ENCODE peak calls at places on chromosomes 13 and 19, in five cellular contexts. One of them, this sample, is unnamed.
A peak's percentile ranks its signal among the peaks of the same experiment; 100 is the strongest.

GRCh38 chr13:50140742-50141659 is 125.8 kb downstream of the KCNRG start:
- DNase-seq in sigmoid colon: no peak
- DNase-seq in right lobe of liver: no peak
- DNase-seq in BJ: no peak
- DNase-seq in AG09309: no peak
- DNase-seq in this sample: no peak

GRCh38 chr13:101514695-101515275 is 62.3 kb downstream of the ITGBL1 start:
- DNase-seq in sigmoid colon: no peak
- DNase-seq in right lobe of liver: no peak
- DNase-seq in BJ: no peak
- DNase-seq in AG09309: no peak
- DNase-seq in this sample: no peak

GRCh38 chr19:45150731-45151725 is 9.8 kb downstream of the NKPD1 start:
- DNase-seq in sigmoid colon: no peak
- DNase-seq in right lobe of liver: no peak
- DNase-seq in BJ: no peak
- DNase-seq in AG09309: no peak
- DNase-seq in this sample: no peak

GRCh38 chr13:99605417-99606321 is 104.4 kb downstream of the TM9SF2 start:
- DNase-seq in sigmoid colon: no peak
- DNase-seq in right lobe of liver: peak; percentile 79
- DNase-seq in BJ: no peak
- DNase-seq in AG09309: no peak
- DNase-seq in this sample: no peak

GRCh38 chr19:41339936-41340335 is 13.8 kb downstream of the TGFB1 start:
- DNase-seq in sigmoid colon: no peak
- DNase-seq in right lobe of liver: no peak
- DNase-seq in BJ: no peak
- DNase-seq in AG09309: no peak
- DNase-seq in this sample: no peak

GRCh38 chr13:31556376-31556775 is 182.9 kb upstream of the RXFP2 start:
- DNase-seq in sigmoid colon: no peak
- DNase-seq in right lobe of liver: no peak
- DNase-seq in BJ: peak; percentile 47
- DNase-seq in AG09309: peak; percentile 40
- DNase-seq in this sample: no peak

GRCh38 chr13:28047784-28048388 is 52.5 kb downstream of the FLT3 start:
- DNase-seq in sigmoid colon: no peak
- DNase-seq in right lobe of liver: no peak
- DNase-seq in BJ: no peak
- DNase-seq in AG09309: no peak
- DNase-seq in this sample: no peak

GRCh38 chr13:112263152-112263551 is 113.0 kb upstream of the SPACA7 start:
- DNase-seq in sigmoid colon: no peak
- DNase-seq in right lobe of liver: no peak
- DNase-seq in BJ: no peak
- DNase-seq in AG09309: no peak
- DNase-seq in this sample: no peak

GRCh38 chr13:57739791-57740190 is 108.2 kb downstream of the PCDH17 start:
- DNase-seq in sigmoid colon: no peak
- DNase-seq in right lobe of liver: no peak
- DNase-seq in BJ: no peak
- DNase-seq in AG09309: no peak
- DNase-seq in this sample: no peak

GRCh38 chr19:49272204-49272603 is 52.8 kb downstream of the SLC6A16 start:
- DNase-seq in sigmoid colon: no peak
- DNase-seq in right lobe of liver: no peak
- DNase-seq in BJ: peak; percentile 50
- DNase-seq in AG09309: peak; percentile 49
- DNase-seq in this sample: no peak

GRCh38 chr19:47109541-47110375 is 3.8 kb downstream of the ZC3H4 start:
- DNase-seq in sigmoid colon: no peak
- DNase-seq in right lobe of liver: no peak
- DNase-seq in BJ: no peak
- DNase-seq in AG09309: no peak
- DNase-seq in this sample: no peak

GRCh38 chr19:4144666-4145261 is 8.7 kb upstream of the CREB3L3 start:
- DNase-seq in sigmoid colon: no peak
- DNase-seq in right lobe of liver: peak; percentile 74
- DNase-seq in BJ: no peak
- DNase-seq in AG09309: no peak
- DNase-seq in this sample: no peak

GRCh38 chr19:31126236-31126635 is 223.0 kb downstream of the TSHZ3 start:
- DNase-seq in sigmoid colon: peak; percentile 28
- DNase-seq in right lobe of liver: no peak
- DNase-seq in BJ: no peak
- DNase-seq in AG09309: no peak
- DNase-seq in this sample: peak; percentile 2

GRCh38 chr19:45124021-45124420 is 31.0 kb downstream of the PPP1R37 start:
- DNase-seq in sigmoid colon: no peak
- DNase-seq in right lobe of liver: no peak
- DNase-seq in BJ: no peak
- DNase-seq in AG09309: no peak
- DNase-seq in this sample: no peak

GRCh38 chr19:19866599-19867248 is 1.0 kb downstream of the ZNF253 start:
- DNase-seq in sigmoid colon: no peak
- DNase-seq in right lobe of liver: no peak
- DNase-seq in BJ: no peak
- DNase-seq in AG09309: no peak
- DNase-seq in this sample: no peak

GRCh38 chr13:47237571-47237970 is 340.7 kb upstream of the HTR2A start:
- DNase-seq in sigmoid colon: no peak
- DNase-seq in right lobe of liver: no peak
- DNase-seq in BJ: no peak
- DNase-seq in AG09309: no peak
- DNase-seq in this sample: no peak

GRCh38 chr19:52138614-52139290 is 986 bp downstream of the ZNF616 start:
- DNase-seq in sigmoid colon: no peak
- DNase-seq in right lobe of liver: peak; percentile 39
- DNase-seq in BJ: no peak
- DNase-seq in AG09309: no peak
- DNase-seq in this sample: no peak

GRCh38 chr13:113121183-113121927 is 1.2 kb upstream of the F10 start:
- DNase-seq in sigmoid colon: no peak
- DNase-seq in right lobe of liver: no peak
- DNase-seq in BJ: no peak
- DNase-seq in AG09309: no peak
- DNase-seq in this sample: no peak

GRCh38 chr13:48412881-48413351 is at the start of gene LPAR6:
- DNase-seq in sigmoid colon: no peak
- DNase-seq in right lobe of liver: no peak
- DNase-seq in BJ: peak; percentile 48
- DNase-seq in AG09309: no peak
- DNase-seq in this sample: no peak

GRCh38 chr19:40253611-40254092 is 27.2 kb upstream of the CCNP start:
- DNase-seq in sigmoid colon: no peak
- DNase-seq in right lobe of liver: no peak
- DNase-seq in BJ: no peak
- DNase-seq in AG09309: no peak
- DNase-seq in this sample: no peak

GRCh38 chr13:104106705-104107393 is 1040.6 kb upstream of the SLC10A2 start:
- DNase-seq in sigmoid colon: no peak
- DNase-seq in right lobe of liver: no peak
- DNase-seq in BJ: no peak
- DNase-seq in AG09309: no peak
- DNase-seq in this sample: no peak

GRCh38 chr19:42140125-42140754 is 8.0 kb upstream of the POU2F2 start:
- DNase-seq in sigmoid colon: no peak
- DNase-seq in right lobe of liver: peak; percentile 52
- DNase-seq in BJ: no peak
- DNase-seq in AG09309: no peak
- DNase-seq in this sample: no peak

GRCh38 chr13:106182404-106182803 is 353.1 kb downstream of the EFNB2 start:
- DNase-seq in sigmoid colon: no peak
- DNase-seq in right lobe of liver: no peak
- DNase-seq in BJ: peak; percentile 62
- DNase-seq in AG09309: peak; percentile 77
- DNase-seq in this sample: no peak

GRCh38 chr19:47005164-47005641 is 14.4 kb upstream of the NPAS1 start:
- DNase-seq in sigmoid colon: no peak
- DNase-seq in right lobe of liver: peak; percentile 23
- DNase-seq in BJ: no peak
- DNase-seq in AG09309: no peak
- DNase-seq in this sample: no peak

GRCh38 chr19:6767357-6768235 is at the start of gene SH2D3A:
- DNase-seq in sigmoid colon: peak; percentile 70
- DNase-seq in right lobe of liver: peak; percentile 85
- DNase-seq in BJ: no peak
- DNase-seq in AG09309: no peak
- DNase-seq in this sample: no peak

GRCh38 chr13:44331446-44331845 is 42.2 kb upstream of the SERP2 start:
- DNase-seq in sigmoid colon: no peak
- DNase-seq in right lobe of liver: no peak
- DNase-seq in BJ: no peak
- DNase-seq in AG09309: no peak
- DNase-seq in this sample: no peak

GRCh38 chr19:42189133-42189532 is 28.3 kb downstream of the DEDD2 start:
- DNase-seq in sigmoid colon: no peak
- DNase-seq in right lobe of liver: no peak
- DNase-seq in BJ: no peak
- DNase-seq in AG09309: no peak
- DNase-seq in this sample: no peak

GRCh38 chr19:44529541-44529940 is at the start of gene CEACAM20:
- DNase-seq in sigmoid colon: no peak
- DNase-seq in right lobe of liver: no peak
- DNase-seq in BJ: no peak
- DNase-seq in AG09309: no peak
- DNase-seq in this sample: no peak

DNA sequence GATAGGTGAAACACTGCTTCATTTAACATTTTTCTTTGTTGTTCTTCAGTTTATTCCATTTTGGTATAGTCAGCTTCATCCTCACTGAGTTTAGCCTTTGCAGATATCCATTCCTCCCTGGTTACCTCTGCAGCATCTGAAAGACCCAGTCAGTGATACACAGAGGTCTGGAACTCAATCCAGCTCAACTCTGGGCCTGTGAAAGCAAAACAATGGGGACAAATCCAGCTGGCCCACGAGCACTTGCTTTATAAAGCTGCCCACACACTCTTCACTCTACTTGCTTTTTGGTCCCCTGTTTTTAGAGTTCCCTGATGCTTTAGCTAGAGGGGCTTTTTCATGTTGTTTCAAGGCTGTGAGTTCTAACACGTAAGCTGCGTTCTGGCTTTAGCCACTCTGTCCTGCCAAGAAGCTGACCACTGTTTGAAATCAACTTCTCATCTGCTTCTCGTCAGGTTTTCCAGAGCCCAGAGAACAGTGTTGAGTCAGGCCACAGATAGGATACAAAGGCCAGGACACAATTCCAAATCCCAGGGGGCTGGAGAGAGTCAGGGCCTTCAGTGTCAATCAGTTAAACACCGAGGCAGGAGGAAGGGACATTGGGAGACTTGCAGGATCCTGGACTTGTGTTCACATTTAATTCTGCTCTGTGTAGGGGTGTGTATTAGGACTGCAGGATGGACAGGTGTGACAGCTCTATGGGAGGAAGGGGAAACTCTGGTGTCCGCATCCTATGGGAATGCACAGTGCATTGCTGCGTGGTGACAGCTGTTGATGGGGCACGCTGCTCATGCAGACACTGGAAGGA is 83.5 kb upstream of the RNF113B start:
- DNase-seq in sigmoid colon: no peak
- DNase-seq in right lobe of liver: no peak
- DNase-seq in BJ: no peak
- DNase-seq in AG09309: no peak
- DNase-seq in this sample: no peak
- TF ChIP-seq CTCF in sigmoid colon: no peak
- TF ChIP-seq CTCF in right lobe of liver: no peak
- TF ChIP-seq CTCF in BJ: no peak
- TF ChIP-seq CTCF in AG09309: no peak
- TF ChIP-seq CTCF in this sample: no peak

GRCh38 chr13:24232037-24232436 is 71.5 kb downstream of the SPATA13 start:
- DNase-seq in sigmoid colon: no peak
- DNase-seq in right lobe of liver: no peak
- DNase-seq in BJ: no peak
- DNase-seq in AG09309: no peak
- DNase-seq in this sample: no peak
- TF ChIP-seq CTCF in sigmoid colon: no peak
- TF ChIP-seq CTCF in right lobe of liver: no peak
- TF ChIP-seq CTCF in BJ: no peak
- TF ChIP-seq CTCF in AG09309: no peak
- TF ChIP-seq CTCF in this sample: no peak

DNA sequence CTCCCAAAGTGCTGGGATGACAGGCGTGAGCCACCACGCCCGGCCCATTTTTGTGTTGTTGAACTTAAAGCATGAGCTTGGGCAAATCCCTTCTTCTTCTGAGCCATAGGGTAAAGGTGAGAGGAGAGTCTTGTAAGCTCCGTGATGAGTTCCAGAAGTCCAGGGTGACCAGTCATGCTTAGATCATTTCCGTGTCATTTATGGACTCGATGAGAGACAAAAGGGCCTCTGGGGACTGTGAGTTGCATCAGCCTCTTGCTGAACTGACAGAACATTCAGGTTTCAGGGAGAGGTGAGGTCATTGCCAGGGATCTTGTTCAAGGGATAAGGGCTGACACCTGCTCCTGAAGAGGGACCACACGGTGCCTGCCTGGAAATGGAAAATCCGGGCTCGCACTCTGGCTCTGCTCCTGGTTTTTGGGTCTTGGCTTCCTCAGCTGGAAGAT is 53.6 kb downstream of the GADD45B start:
- DNase-seq in sigmoid colon: no peak
- DNase-seq in right lobe of liver: no peak
- DNase-seq in BJ: peak; percentile 84
- DNase-seq in AG09309: peak; percentile 81
- DNase-seq in this sample: no peak
- TF ChIP-seq CTCF in sigmoid colon: no peak
- TF ChIP-seq CTCF in right lobe of liver: no peak
- TF ChIP-seq CTCF in BJ: no peak
- TF ChIP-seq CTCF in AG09309: no peak
- TF ChIP-seq CTCF in this sample: no peak

DNA sequence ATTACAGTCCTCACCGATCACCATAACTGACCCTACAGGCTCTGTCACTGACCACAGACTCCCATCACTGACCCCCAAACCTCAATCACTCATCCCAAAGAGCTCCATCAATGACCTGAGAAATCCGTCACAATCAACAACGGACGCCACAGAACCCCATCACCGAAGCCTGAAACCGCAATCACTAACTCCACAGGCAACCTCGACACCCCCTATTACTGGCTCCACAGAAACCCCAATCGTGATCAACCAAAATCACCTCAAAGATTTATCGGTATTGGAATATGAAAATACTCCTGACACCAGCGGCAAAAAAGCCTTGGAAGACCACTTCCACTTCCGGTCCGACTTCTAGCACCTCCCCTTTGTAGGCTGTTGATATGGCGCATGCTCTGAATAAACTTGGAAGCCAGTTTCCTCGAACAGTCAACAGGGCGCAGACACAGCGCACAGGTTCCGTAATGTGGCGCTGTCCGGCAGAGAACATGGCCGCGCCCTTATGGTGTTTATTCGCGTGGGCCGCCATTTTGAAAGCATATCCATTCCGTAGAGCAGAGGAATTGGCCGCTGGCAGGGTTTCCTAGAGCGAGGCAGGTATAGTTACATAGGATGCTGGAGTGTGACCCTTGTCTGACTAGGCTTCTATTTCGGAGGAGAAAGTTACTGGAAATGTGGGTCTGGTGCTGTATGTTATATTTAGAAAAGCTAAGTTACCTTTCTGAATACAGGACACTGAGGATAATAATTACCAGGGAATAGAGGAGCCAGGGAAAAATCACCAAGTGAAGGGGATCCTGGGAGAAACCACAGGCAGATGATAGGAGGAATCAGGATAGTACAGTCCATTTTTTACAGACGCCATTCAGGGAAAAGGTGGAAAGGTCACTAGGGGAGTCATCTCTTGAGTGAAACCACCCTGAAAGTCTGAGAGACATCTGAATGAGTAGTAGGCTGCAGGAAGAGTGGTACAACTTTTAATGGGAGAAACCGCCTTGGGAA is at the start of gene ZNF585A:
- DNase-seq in sigmoid colon: peak; percentile 95
- DNase-seq in right lobe of liver: peak; percentile 87
- DNase-seq in BJ: peak; percentile 88
- DNase-seq in AG09309: peak; percentile 91
- DNase-seq in this sample: peak; percentile 95
- TF ChIP-seq CTCF in sigmoid colon: peak; percentile 18
- TF ChIP-seq CTCF in right lobe of liver: peak; percentile 30
- TF ChIP-seq CTCF in BJ: peak; percentile 43
- TF ChIP-seq CTCF in AG09309: peak; percentile 19
- TF ChIP-seq CTCF in this sample: peak; percentile 49

This sample was measured in chondrocyte.